ENCODE peak calls at places on chromosome 16, in nine cellular contexts. W is breast epithelium, L is uterus, U is neuronal stem cell, E is transverse colon, G is HCT116, Y is psoas muscle, T is left lung, F is mesenchymal stem cell. V is an unnamed sample.

GRCh38 chr16:54326266-54326662 is 39.7 kb upstream of the IRX3 start:
- DNase-seq in W (no peak), L (no peak), U (no peak), E (no peak), G (no peak), Y (no peak), T (no peak), F (peak; percentile 12), V (no peak)

GRCh38 chr16:73545713-73546112 is 497.8 kb upstream of the ZFHX3 start:
- DNase-seq in W (no peak), L (no peak), U (no peak), E (no peak), G (no peak), Y (no peak), T (no peak), F (no peak), V (no peak)

GRCh38 chr16:25151996-25152395 is 40.5 kb downstream of the LCMT1 start:
- DNase-seq in W (no peak), L (no peak), U (no peak), E (no peak), G (peak; percentile 87), Y (no peak), T (no peak), F (peak; percentile 22), V (no peak)

GRCh38 chr16:2782583-2783351 is 4.6 kb downstream of the PRSS33 start:
- DNase-seq in W (no peak), L (no peak), U (no peak), E (peak; percentile 4), G (no peak), Y (no peak), T (no peak), F (no peak), V (no peak)

GRCh38 chr16:67028555-67029248 is at the start of gene CBFB:
- DNase-seq in W (peak; percentile 86), L (peak; percentile 90), U (peak; percentile 86), E (peak; percentile 93), G (peak; percentile 85), Y (peak; percentile 96), T (peak; percentile 93), F (peak; percentile 92), V (peak; percentile 94)

GRCh38 chr16:23072084-23072599 is 77.1 kb downstream of the USP31 start:
- DNase-seq in W (peak; percentile 59), L (peak; percentile 83), U (no peak), E (peak; percentile 84), G (no peak), Y (peak; percentile 83), T (peak; percentile 40), F (peak; percentile 9), V (peak; percentile 90)

GRCh38 chr16:65808735-65809134 is 557.8 kb upstream of the CDH5 start:
- DNase-seq in W (no peak), L (no peak), U (no peak), E (no peak), G (no peak), Y (no peak), T (no peak), F (no peak), V (no peak)

GRCh38 chr16:11669380-11670146 is 1.3 kb downstream of the SNN start:
- DNase-seq in W (peak; percentile 50), L (peak; percentile 54), U (no peak), E (peak; percentile 49), G (no peak), Y (peak; percentile 74), T (peak; percentile 79), F (peak; percentile 54), V (peak; percentile 63)

GRCh38 chr16:19810817-19811731 is 73.6 kb downstream of the GPRC5B start:
- DNase-seq in W (no peak), L (no peak), U (no peak), E (no peak), G (no peak), Y (no peak), T (no peak), F (peak; percentile 64), V (no peak)

GRCh38 chr16:1909661-1910231 is 8.5 kb downstream of the HS3ST6 start:
- DNase-seq in W (no peak), L (no peak), U (no peak), E (peak; percentile 66), G (no peak), Y (no peak), T (no peak), F (no peak), V (no peak)

GRCh38 chr16:24198807-24199533 is 57.2 kb upstream of the CACNG3 start:
- DNase-seq in W (no peak), L (no peak), U (no peak), E (no peak), G (no peak), Y (no peak), T (no peak), F (no peak), V (no peak)

GRCh38 chr16:20940864-20941634 is 40.5 kb downstream of the LYRM1 start:
- DNase-seq in W (no peak), L (no peak), U (no peak), E (no peak), G (no peak), Y (no peak), T (no peak), F (no peak), V (no peak)

GRCh38 chr16:80652441-80652840 is 111.6 kb downstream of the DYNLRB2 start:
- DNase-seq in W (no peak), L (no peak), U (no peak), E (no peak), G (no peak), Y (no peak), T (no peak), F (no peak), V (no peak)

GRCh38 chr16:23155445-23156049 is 6.3 kb upstream of the USP31 start:
- DNase-seq in W (no peak), L (no peak), U (no peak), E (peak; percentile 13), G (peak; percentile 21), Y (no peak), T (no peak), F (no peak), V (no peak)

GRCh38 chr16:70577256-70577698 is 53.7 kb downstream of the SF3B3 start:
- DNase-seq in W (peak; percentile 94), L (no peak), U (no peak), E (no peak), G (peak; percentile 8), Y (peak; percentile 51), T (peak; percentile 4), F (peak; percentile 45), V (no peak)

GRCh38 chr16:90020260-90020837 is 1.1 kb upstream of the DBNDD1 start:
- DNase-seq in W (no peak), L (no peak), U (no peak), E (no peak), G (no peak), Y (no peak), T (no peak), F (no peak), V (no peak)

GRCh38 chr16:90019543-90020259 is 445 bp upstream of the DBNDD1 start:
- DNase-seq in W (no peak), L (no peak), U (peak; percentile 62), E (peak; percentile 62), G (no peak), Y (peak; percentile 45), T (no peak), F (peak; percentile 81), V (no peak)

GRCh38 chr16:90019201-90019542 is at the start of gene DBNDD1:
- DNase-seq in W (no peak), L (no peak), U (no peak), E (no peak), G (no peak), Y (no peak), T (no peak), F (no peak), V (no peak)

GRCh38 chr16:90022209-90023077 is 3.2 kb upstream of the DBNDD1 start:
- DNase-seq in W (peak; percentile 81), L (peak; percentile 87), U (no peak), E (peak; percentile 93), G (peak; percentile 87), Y (peak; percentile 92), T (peak; percentile 93), F (peak; percentile 86), V (peak; percentile 93)

DNA sequence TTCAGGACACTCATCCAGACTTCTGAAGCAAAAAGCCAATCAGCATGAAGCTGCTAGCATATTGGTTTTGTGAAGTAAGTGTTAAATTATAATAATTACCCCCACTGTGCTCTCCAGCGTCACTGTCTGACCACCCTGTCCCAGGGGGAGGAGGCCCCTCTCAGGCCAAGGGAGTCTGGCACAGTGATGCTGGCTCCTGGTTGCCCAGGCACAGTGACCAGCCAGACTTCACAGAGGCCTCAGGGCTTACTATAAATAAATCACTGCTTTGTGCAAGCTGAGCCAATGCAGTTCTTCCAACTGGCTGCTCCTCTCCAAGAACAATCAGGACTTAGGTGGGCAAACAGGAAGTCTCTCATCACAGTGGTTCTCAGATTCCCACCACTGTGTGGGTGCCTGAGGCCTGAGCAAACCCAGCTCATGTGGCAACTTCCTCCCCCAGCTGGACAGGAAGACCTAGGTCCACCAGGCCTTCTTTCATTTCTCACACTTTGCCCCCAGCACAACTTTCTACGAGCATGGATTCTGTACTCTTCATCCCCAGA is 1.7 kb upstream of the DBNDD1 start:
- DNase-seq in W (no peak), L (no peak), U (no peak), E (no peak), G (no peak), Y (no peak), T (no peak), F (no peak), V (no peak)
- H3K4me3 ChIP-seq in W (no peak overlapping the region), L (no peak overlapping the region), U (no peak overlapping the region), E (no peak overlapping the region), G (peak overlapping the region; percentile 66), Y (peak overlapping the region; percentile 81), T (no peak overlapping the region), F (no peak overlapping the region), V (no peak overlapping the region)

GRCh38 chr16:14202697-14203096 is 131.6 kb downstream of the MRTFB start:
- DNase-seq in W (no peak), L (no peak), U (no peak), E (no peak), G (peak; percentile 10), Y (no peak), T (no peak), F (peak; percentile 23), V (no peak)
- H3K27ac ChIP-seq in W (peak overlapping the region; percentile 74), L (peak overlapping the region; percentile 27), U (no peak overlapping the region), E (peak overlapping the region; percentile 40), G (no peak overlapping the region), Y (no peak overlapping the region), T (peak overlapping the region; percentile 33), F (no peak overlapping the region), V (no peak overlapping the region)

DNA sequence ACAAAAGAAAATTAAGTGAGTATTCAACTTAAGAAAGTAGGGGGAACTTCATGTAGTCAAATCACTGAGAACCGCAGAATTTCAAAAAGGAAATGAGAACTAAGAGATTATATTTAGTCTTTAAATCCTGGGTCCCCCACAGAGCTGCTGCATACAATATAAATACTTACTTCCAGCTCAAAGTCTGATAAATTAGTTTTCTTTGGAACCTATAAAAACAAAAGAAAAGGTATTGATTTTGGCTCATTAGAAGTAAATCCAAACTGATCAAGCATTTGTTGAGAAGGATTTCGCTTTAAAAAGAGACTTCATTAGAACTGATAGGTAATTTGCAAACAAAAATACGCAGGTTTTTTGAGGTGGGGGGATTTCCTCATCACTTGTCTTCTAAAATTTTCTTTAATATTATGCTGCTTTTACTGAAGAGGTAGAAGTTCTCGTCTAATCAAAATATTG is 21.9 kb downstream of the PARN start:
- DNase-seq in W (no peak), L (no peak), U (no peak), E (no peak), G (no peak), Y (no peak), T (no peak), F (no peak), V (no peak)
- H3K4me3 ChIP-seq in W (no peak overlapping the region), L (no peak overlapping the region), U (no peak overlapping the region), E (no peak overlapping the region), G (no peak overlapping the region), Y (no peak overlapping the region), T (no peak overlapping the region), F (no peak overlapping the region), V (no peak overlapping the region)

GRCh38 chr16:89112377-89113151 is 18.9 kb downstream of the ACSF3 start:
- DNase-seq in W (no peak), L (no peak), U (no peak), E (no peak), G (no peak), Y (no peak), T (peak; percentile 24), F (no peak), V (no peak)
- H3K27ac ChIP-seq in W (no peak overlapping the region), L (no peak overlapping the region), U (no peak overlapping the region), E (no peak overlapping the region), G (no peak overlapping the region), Y (no peak overlapping the region), T (no peak overlapping the region), F (no peak overlapping the region), V (no peak overlapping the region)

V was measured in heart right ventricle.